ENCODE peak calls at places on chromosomes 13 and 19, in seven cellular contexts. One of them, this sample, is unnamed.

GRCh38 chr13:45105895-45106294 is 14.4 kb upstream of the GTF2F2 start:
- DNase-seq in HCT116: no peak
- DNase-seq in activated CD4-positive, alpha-beta memory T cell treated with anti-CD3 and anti-CD28 coated beads for 36 hours: no peak
- DNase-seq in upper lobe of right lung: no peak
- DNase-seq in choroid plexus epithelial cell: peak; percentile 56
- DNase-seq in HS-5: no peak
- DNase-seq in activated CD4-positive, alpha-beta T cell treated with anti-CD3 and anti-CD28 coated beads, Interleukin-2, amount 50 U/mL, for 1 hour: no peak
- DNase-seq in this sample: no peak

GRCh38 chr19:1663854-1664253 is 11.4 kb upstream of the TCF3 start:
- DNase-seq in HCT116: no peak
- DNase-seq in activated CD4-positive, alpha-beta memory T cell treated with anti-CD3 and anti-CD28 coated beads for 36 hours: peak; percentile 81
- DNase-seq in upper lobe of right lung: no peak
- DNase-seq in choroid plexus epithelial cell: no peak
- DNase-seq in HS-5: no peak
- DNase-seq in activated CD4-positive, alpha-beta T cell treated with anti-CD3 and anti-CD28 coated beads, Interleukin-2, amount 50 U/mL, for 1 hour: no peak
- DNase-seq in this sample: no peak

GRCh38 chr19:19539738-19540703 is 2.0 kb downstream of the CILP2 start:
- DNase-seq in HCT116: peak; percentile 80
- DNase-seq in activated CD4-positive, alpha-beta memory T cell treated with anti-CD3 and anti-CD28 coated beads for 36 hours: peak; percentile 87
- DNase-seq in upper lobe of right lung: peak; percentile 84
- DNase-seq in choroid plexus epithelial cell: peak; percentile 80
- DNase-seq in HS-5: no peak
- DNase-seq in activated CD4-positive, alpha-beta T cell treated with anti-CD3 and anti-CD28 coated beads, Interleukin-2, amount 50 U/mL, for 1 hour: peak; percentile 60
- DNase-seq in this sample: no peak

GRCh38 chr13:29746167-29746677 is 104.2 kb downstream of the UBL3 start:
- DNase-seq in HCT116: no peak
- DNase-seq in activated CD4-positive, alpha-beta memory T cell treated with anti-CD3 and anti-CD28 coated beads for 36 hours: no peak
- DNase-seq in upper lobe of right lung: no peak
- DNase-seq in choroid plexus epithelial cell: no peak
- DNase-seq in HS-5: no peak
- DNase-seq in activated CD4-positive, alpha-beta T cell treated with anti-CD3 and anti-CD28 coated beads, Interleukin-2, amount 50 U/mL, for 1 hour: no peak
- DNase-seq in this sample: no peak

GRCh38 chr13:43543331-43543730 is 243.4 kb downstream of the ENOX1 start:
- DNase-seq in HCT116: no peak
- DNase-seq in activated CD4-positive, alpha-beta memory T cell treated with anti-CD3 and anti-CD28 coated beads for 36 hours: no peak
- DNase-seq in upper lobe of right lung: no peak
- DNase-seq in choroid plexus epithelial cell: peak; percentile 26
- DNase-seq in HS-5: peak; percentile 10
- DNase-seq in activated CD4-positive, alpha-beta T cell treated with anti-CD3 and anti-CD28 coated beads, Interleukin-2, amount 50 U/mL, for 1 hour: no peak
- DNase-seq in this sample: no peak

GRCh38 chr13:40271511-40271910 is 394.9 kb downstream of the FOXO1 start:
- DNase-seq in HCT116: no peak
- DNase-seq in activated CD4-positive, alpha-beta memory T cell treated with anti-CD3 and anti-CD28 coated beads for 36 hours: no peak
- DNase-seq in upper lobe of right lung: no peak
- DNase-seq in choroid plexus epithelial cell: no peak
- DNase-seq in HS-5: no peak
- DNase-seq in activated CD4-positive, alpha-beta T cell treated with anti-CD3 and anti-CD28 coated beads, Interleukin-2, amount 50 U/mL, for 1 hour: no peak
- DNase-seq in this sample: no peak

GRCh38 chr19:28245937-28246336 is 967.0 kb downstream of the UQCRFS1 start:
- DNase-seq in HCT116: no peak
- DNase-seq in activated CD4-positive, alpha-beta memory T cell treated with anti-CD3 and anti-CD28 coated beads for 36 hours: no peak
- DNase-seq in upper lobe of right lung: no peak
- DNase-seq in choroid plexus epithelial cell: no peak
- DNase-seq in HS-5: no peak
- DNase-seq in activated CD4-positive, alpha-beta T cell treated with anti-CD3 and anti-CD28 coated beads, Interleukin-2, amount 50 U/mL, for 1 hour: no peak
- DNase-seq in this sample: no peak

GRCh38 chr13:23159205-23159586 is 21.6 kb upstream of the SGCG start:
- DNase-seq in HCT116: no peak
- DNase-seq in activated CD4-positive, alpha-beta memory T cell treated with anti-CD3 and anti-CD28 coated beads for 36 hours: peak; percentile 44
- DNase-seq in upper lobe of right lung: no peak
- DNase-seq in choroid plexus epithelial cell: peak; percentile 29
- DNase-seq in HS-5: no peak
- DNase-seq in activated CD4-positive, alpha-beta T cell treated with anti-CD3 and anti-CD28 coated beads, Interleukin-2, amount 50 U/mL, for 1 hour: no peak
- DNase-seq in this sample: no peak

GRCh38 chr19:43132696-43133095 is 50.2 kb upstream of the PSG2 start:
- DNase-seq in HCT116: no peak
- DNase-seq in activated CD4-positive, alpha-beta memory T cell treated with anti-CD3 and anti-CD28 coated beads for 36 hours: no peak
- DNase-seq in upper lobe of right lung: no peak
- DNase-seq in choroid plexus epithelial cell: no peak
- DNase-seq in HS-5: no peak
- DNase-seq in activated CD4-positive, alpha-beta T cell treated with anti-CD3 and anti-CD28 coated beads, Interleukin-2, amount 50 U/mL, for 1 hour: no peak
- DNase-seq in this sample: no peak

GRCh38 chr13:46340631-46341111 is 46.4 kb downstream of the RUBCNL start:
- DNase-seq in HCT116: no peak
- DNase-seq in activated CD4-positive, alpha-beta memory T cell treated with anti-CD3 and anti-CD28 coated beads for 36 hours: no peak
- DNase-seq in upper lobe of right lung: no peak
- DNase-seq in choroid plexus epithelial cell: no peak
- DNase-seq in HS-5: no peak
- DNase-seq in activated CD4-positive, alpha-beta T cell treated with anti-CD3 and anti-CD28 coated beads, Interleukin-2, amount 50 U/mL, for 1 hour: no peak
- DNase-seq in this sample: no peak

GRCh38 chr19:47613165-47614146 is 4.5 kb downstream of the BICRA start:
- DNase-seq in HCT116: no peak
- DNase-seq in activated CD4-positive, alpha-beta memory T cell treated with anti-CD3 and anti-CD28 coated beads for 36 hours: no peak
- DNase-seq in upper lobe of right lung: no peak
- DNase-seq in choroid plexus epithelial cell: peak; percentile 75
- DNase-seq in HS-5: no peak
- DNase-seq in activated CD4-positive, alpha-beta T cell treated with anti-CD3 and anti-CD28 coated beads, Interleukin-2, amount 50 U/mL, for 1 hour: no peak
- DNase-seq in this sample: no peak

GRCh38 chr19:42028304-42029216 is 34.5 kb upstream of the ATP1A3 start:
- DNase-seq in HCT116: peak; percentile 63
- DNase-seq in activated CD4-positive, alpha-beta memory T cell treated with anti-CD3 and anti-CD28 coated beads for 36 hours: peak; percentile 64
- DNase-seq in upper lobe of right lung: no peak
- DNase-seq in choroid plexus epithelial cell: no peak
- DNase-seq in HS-5: no peak
- DNase-seq in activated CD4-positive, alpha-beta T cell treated with anti-CD3 and anti-CD28 coated beads, Interleukin-2, amount 50 U/mL, for 1 hour: peak; percentile 9
- DNase-seq in this sample: no peak

GRCh38 chr13:107743983-107744382 is 471.4 kb downstream of the LIG4 start:
- DNase-seq in HCT116: no peak
- DNase-seq in activated CD4-positive, alpha-beta memory T cell treated with anti-CD3 and anti-CD28 coated beads for 36 hours: no peak
- DNase-seq in upper lobe of right lung: no peak
- DNase-seq in choroid plexus epithelial cell: peak; percentile 80
- DNase-seq in HS-5: no peak
- DNase-seq in activated CD4-positive, alpha-beta T cell treated with anti-CD3 and anti-CD28 coated beads, Interleukin-2, amount 50 U/mL, for 1 hour: no peak
- DNase-seq in this sample: no peak